ENCODE peak calls at places on chromosome 12, in eight cellular contexts. P is prostate gland, V is AG04450, K is iPS DF 6.9, M is neuronal stem cell, J is cardiac muscle cell, E is endothelial cell of umbilical vein, Z is thoracic aorta. W is an unnamed sample. For H3K9me3, the result is how much of the 10 kb centered on the place peaks cover.

GRCh38 chr12:20657496-20657895 is 37.6 kb upstream of the SLCO1C1 start:
- DNase-seq in P (no peak), V (no peak), K (no peak), M (no peak), J (no peak), E (no peak), Z (no peak), W (no peak)

GRCh38 chr12:119770146-119770545 is 102.2 kb downstream of the PRKAB1 start:
- DNase-seq in P (no peak), V (no peak), K (no peak), M (no peak), J (no peak), E (no peak), Z (no peak), W (no peak)

GRCh38 chr12:32755051-32755653 is 545 bp downstream of the YARS2 start:
- DNase-seq in P (peak), V (peak), K (peak), M (peak), J (peak), E (peak), Z (no peak), W (peak)

GRCh38 chr12:49098035-49098451 is 3.4 kb upstream of the DHH start:
- DNase-seq in P (no peak), V (no peak), K (no peak), M (peak), J (peak), E (peak), Z (no peak), W (no peak)

GRCh38 chr12:118103601-118104382 is at the start of gene VSIG10:
- DNase-seq in P (peak), V (no peak), K (peak), M (peak), J (peak), E (peak), Z (no peak), W (peak)

GRCh38 chr12:115088995-115089841 is 405.2 kb upstream of the TBX3 start:
- DNase-seq in P (no peak), V (no peak), K (no peak), M (no peak), J (no peak), E (no peak), Z (no peak), W (no peak)

GRCh38 chr12:54306925-54307731 is 6.3 kb upstream of the NFE2 start:
- DNase-seq in P (peak), V (no peak), K (no peak), M (no peak), J (no peak), E (no peak), Z (peak), W (peak)

GRCh38 chr12:12561305-12562015 is 1.2 kb downstream of the DUSP16 start:
- DNase-seq in P (peak), V (no peak), K (no peak), M (peak), J (peak), E (no peak), Z (peak), W (peak)

GRCh38 chr12:18967814-18968213 is 161.7 kb upstream of the PLEKHA5 start:
- DNase-seq in P (peak), V (no peak), K (no peak), M (no peak), J (no peak), E (peak), Z (no peak), W (no peak)

GRCh38 chr12:622420-622819 is 40.8 kb downstream of the NINJ2 start:
- DNase-seq in P (no peak), V (no peak), K (no peak), M (no peak), J (no peak), E (peak), Z (no peak), W (no peak)

GRCh38 chr12:112303004-112303403 is 79.2 kb downstream of the HECTD4 start:
- DNase-seq in P (no peak), V (peak), K (no peak), M (no peak), J (no peak), E (peak), Z (no peak), W (no peak)

GRCh38 chr12:104651812-104652211 is 195.1 kb downstream of the CHST11 start:
- DNase-seq in P (no peak), V (no peak), K (no peak), M (no peak), J (no peak), E (no peak), Z (no peak), W (no peak)

GRCh38 chr12:116760621-116761020 is 22.5 kb downstream of the RNFT2 start:
- DNase-seq in P (no peak), V (no peak), K (no peak), M (no peak), J (no peak), E (no peak), Z (no peak), W (no peak)
- H3K9me3 ChIP-seq in P (under half), V (under half), K (under half), M (under half), J (under half), E (under half), Z (under half), W (under half)

GRCh38 chr12:109739747-109740693 is 26.4 kb downstream of the FAM222A start:
- DNase-seq in P (no peak), V (no peak), K (peak), M (no peak), J (no peak), E (no peak), Z (no peak), W (peak)
- H3K27ac ChIP-seq in P (no peak), V (no peak), K (no peak), M (no peak), J (peak), E (no peak), Z (no peak), W (no peak)

GRCh38 chr12:7169951-7170350 is 19.5 kb upstream of the PEX5 start:
- DNase-seq in P (no peak), V (no peak), K (no peak), M (no peak), J (no peak), E (no peak), Z (no peak), W (no peak)
- H3K9me3 ChIP-seq in P (under half), V (under half), K (under half), M (under half), J (under half), E (under half), Z (under half), W (under half)

GRCh38 chr12:95116773-95117172 is 43.4 kb upstream of the NR2C1 start:
- DNase-seq in P (peak), V (no peak), K (no peak), M (no peak), J (no peak), E (no peak), Z (no peak), W (no peak)
- H3K27ac ChIP-seq in P (peak), V (no peak), K (no peak), M (no peak), J (no peak), E (no peak), Z (peak), W (no peak)

GRCh38 chr12:127383281-127383680 is 883.7 kb upstream of the TMEM132C start:
- DNase-seq in P (no peak), V (no peak), K (no peak), M (no peak), J (no peak), E (no peak), Z (no peak), W (no peak)
- H3K9me3 ChIP-seq in P (under half), V (under half), K (under half), M (under half), J (under half), E (under half), Z (under half), W (under half)

GRCh38 chr12:108731105-108731865 is at the start of gene CORO1C:
- DNase-seq in P (peak), V (peak), K (peak), M (peak), J (peak), E (peak), Z (peak), W (peak)

GRCh38 chr12:108729612-108730336 is 1.5 kb downstream of the CORO1C start:
- DNase-seq in P (no peak), V (no peak), K (no peak), M (peak), J (peak), E (peak), Z (no peak), W (no peak)

GRCh38 chr12:108731866-108732461 is 646 bp upstream of the CORO1C start:
- DNase-seq in P (peak), V (peak), K (peak), M (peak), J (peak), E (peak), Z (peak), W (peak)

GRCh38 chr12:108728820-108729611 is 2.3 kb downstream of the CORO1C start:
- DNase-seq in P (no peak), V (no peak), K (no peak), M (no peak), J (no peak), E (peak), Z (no peak), W (no peak)

DNA sequence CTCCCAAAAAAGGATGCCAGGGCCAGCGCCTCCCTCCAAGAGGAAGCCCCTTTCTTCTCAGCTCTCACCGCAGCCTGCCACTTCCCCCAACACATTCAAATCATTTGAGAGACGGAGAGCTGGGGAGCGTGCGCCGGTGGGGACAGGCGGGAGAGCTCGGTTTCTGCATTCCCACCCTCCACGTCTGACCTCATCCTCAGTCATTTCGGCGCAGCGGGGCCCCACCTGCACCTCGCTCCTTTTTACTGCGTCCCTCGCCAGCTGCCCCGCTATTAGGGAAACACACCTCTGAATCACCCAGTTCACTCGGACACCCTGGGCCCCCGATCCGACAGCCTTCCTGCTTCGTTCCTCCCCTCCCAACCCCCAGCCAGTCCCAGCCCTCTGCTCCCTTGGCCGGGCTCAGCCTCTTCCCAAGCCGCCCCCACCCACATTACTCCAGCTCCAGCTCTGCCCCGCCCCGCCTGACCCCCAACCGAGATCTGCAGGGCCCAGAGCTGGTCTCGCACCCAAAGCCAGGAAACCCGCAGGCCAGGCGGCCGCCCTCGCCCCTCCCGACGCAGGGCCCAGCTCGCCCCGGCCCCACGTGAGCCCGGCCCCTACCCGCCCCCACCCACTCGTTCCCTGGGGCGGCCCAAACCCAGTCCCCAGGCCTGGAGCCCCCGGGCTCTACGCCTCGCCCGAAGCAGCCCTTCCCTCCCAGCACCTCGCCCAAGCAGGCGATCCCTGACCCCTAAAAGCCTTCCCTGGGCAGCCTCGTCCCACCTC is 797 bp downstream of the CORO1C start:
- DNase-seq in P (peak), V (peak), K (peak), M (peak), J (peak), E (peak), Z (peak), W (peak)
- H3K27ac ChIP-seq in P (peak), V (peak), K (no peak), M (peak), J (peak), E (peak), Z (peak), W (peak)

GRCh38 chr12:89227774-89228173 is 124.5 kb downstream of the DUSP6 start:
- DNase-seq in P (no peak), V (no peak), K (no peak), M (no peak), J (no peak), E (no peak), Z (no peak), W (no peak)

GRCh38 chr12:89225401-89225800 is 126.9 kb downstream of the DUSP6 start:
- DNase-seq in P (no peak), V (no peak), K (no peak), M (no peak), J (no peak), E (peak), Z (no peak), W (no peak)

GRCh38 chr12:89230376-89231101 is 121.8 kb downstream of the DUSP6 start:
- DNase-seq in P (no peak), V (no peak), K (no peak), M (no peak), J (no peak), E (peak), Z (no peak), W (no peak)

GRCh38 chr12:89228466-89228865 is 123.8 kb downstream of the DUSP6 start:
- DNase-seq in P (no peak), V (no peak), K (no peak), M (no peak), J (no peak), E (no peak), Z (no peak), W (no peak)

DNA sequence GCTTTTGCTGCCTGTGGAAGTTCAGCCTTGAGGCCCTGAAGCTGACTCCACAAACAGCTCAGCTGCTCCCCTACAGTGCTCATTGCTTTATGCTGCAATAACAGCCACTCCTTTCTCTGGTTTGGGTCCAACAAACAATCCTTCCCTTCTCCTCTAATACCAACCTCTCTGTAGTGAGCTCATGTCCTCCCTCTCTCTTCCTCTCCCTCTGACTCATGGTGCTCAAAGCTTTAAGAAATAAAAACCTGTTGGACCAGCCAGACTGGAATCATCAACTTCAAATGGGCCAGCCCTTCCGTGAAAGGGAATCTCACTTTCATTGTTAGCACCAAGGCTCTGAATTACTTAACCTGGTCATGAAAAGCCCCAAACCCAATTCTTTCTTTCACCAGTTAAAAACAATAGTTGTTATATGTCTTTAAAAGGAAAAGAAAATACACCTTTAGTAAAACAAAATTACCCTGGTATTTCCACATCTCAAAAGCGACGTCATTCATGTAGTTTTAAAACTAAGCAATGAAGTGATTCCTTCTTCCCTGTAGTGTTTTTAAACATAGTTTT is 126.4 kb downstream of the DUSP6 start:
- DNase-seq in P (peak), V (peak), K (peak), M (no peak), J (no peak), E (peak), Z (no peak), W (peak)
- H3K9me3 ChIP-seq in P (under half), V (under half), K (under half), M (under half), J (under half), E (under half), Z (under half), W (under half)

GRCh38 chr12:75549989-75550388 is 38.6 kb upstream of the KRR1 start:
- DNase-seq in P (no peak), V (no peak), K (no peak), M (no peak), J (no peak), E (no peak), Z (no peak), W (no peak)

GRCh38 chr12:75551477-75551876 is 40.1 kb upstream of the KRR1 start:
- DNase-seq in P (no peak), V (no peak), K (no peak), M (no peak), J (no peak), E (no peak), Z (no peak), W (no peak)

GRCh38 chr12:75548879-75549278 is 37.5 kb upstream of the KRR1 start:
- DNase-seq in P (no peak), V (no peak), K (no peak), M (no peak), J (no peak), E (no peak), Z (no peak), W (no peak)

GRCh38 chr12:75550906-75551305 is 39.5 kb upstream of the KRR1 start:
- DNase-seq in P (no peak), V (no peak), K (no peak), M (no peak), J (no peak), E (peak), Z (no peak), W (no peak)

GRCh38 chr12:75550401-75550851 is 39.0 kb upstream of the KRR1 start:
- DNase-seq in P (no peak), V (no peak), K (no peak), M (no peak), J (peak), E (peak), Z (no peak), W (peak)
- H3K27ac ChIP-seq in P (no peak), V (no peak), K (no peak), M (no peak), J (peak), E (peak), Z (no peak), W (peak)

GRCh38 chr12:79838359-79838758 is 96.5 kb downstream of the PPP1R12A start:
- DNase-seq in P (no peak), V (no peak), K (no peak), M (no peak), J (no peak), E (no peak), Z (no peak), W (no peak)

GRCh38 chr12:79841248-79841877 is 93.5 kb downstream of the PPP1R12A start:
- DNase-seq in P (no peak), V (no peak), K (no peak), M (no peak), J (no peak), E (peak), Z (no peak), W (no peak)

GRCh38 chr12:79835377-79835843 is 99.5 kb downstream of the PPP1R12A start:
- DNase-seq in P (no peak), V (no peak), K (no peak), M (no peak), J (no peak), E (no peak), Z (no peak), W (no peak)

GRCh38 chr12:79834712-79835376 is 100.1 kb downstream of the PPP1R12A start:
- DNase-seq in P (no peak), V (no peak), K (no peak), M (no peak), J (no peak), E (no peak), Z (no peak), W (no peak)

DNA sequence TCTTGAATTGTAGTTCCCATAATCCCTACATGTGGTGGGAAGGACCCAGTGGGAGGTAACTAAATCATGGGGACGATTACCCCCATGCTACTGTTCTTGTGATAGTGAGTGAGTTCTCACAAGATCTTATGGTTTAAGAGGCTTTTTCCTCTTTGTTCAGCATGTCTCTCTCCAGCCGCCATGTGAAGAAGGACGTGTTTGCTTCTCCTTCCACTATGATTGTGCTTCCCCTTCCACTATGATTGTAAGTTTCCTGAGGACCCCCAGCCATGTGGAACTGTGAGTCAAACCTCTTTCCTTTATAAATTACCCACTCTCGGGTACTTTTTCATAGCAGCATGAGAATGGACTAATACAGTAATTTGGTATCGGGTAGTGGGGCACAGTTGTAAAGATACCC is 97.3 kb downstream of the PPP1R12A start:
- DNase-seq in P (no peak), V (no peak), K (no peak), M (no peak), J (no peak), E (no peak), Z (no peak), W (no peak)
- H3K9me3 ChIP-seq in P (under half), V (under half), K (under half), M (half or more), J (under half), E (under half), Z (under half), W (under half)

GRCh38 chr12:44846826-44847225 is 29.3 kb downstream of the NELL2 start:
- DNase-seq in P (no peak), V (no peak), K (no peak), M (no peak), J (no peak), E (no peak), Z (no peak), W (no peak)
- H3K27ac ChIP-seq in P (no peak), V (no peak), K (no peak), M (no peak), J (no peak), E (no peak), Z (no peak), W (no peak)

W was measured in right cardiac atrium.